ENCODE peak calls at places on chromosomes 4 and X, in six cellular contexts. B, J, K, V, D and N are unnamed samples.

GRCh38 chr4:15352508-15352907 is 75.3 kb upstream of the C1QTNF7 start:
- DNase-seq in B (no peak), J (no peak), K (no peak), V (no peak), D (no peak), N (no peak)

GRCh38 chr4:7928711-7929505 is 10.8 kb downstream of the AFAP1 start:
- DNase-seq in B (no peak), J (no peak), K (no peak), V (no peak), D (peak), N (no peak)

GRCh38 chr4:153034681-153035080 is 98.6 kb downstream of the FHDC1 start:
- DNase-seq in B (no peak), J (no peak), K (no peak), V (no peak), D (no peak), N (no peak)

GRCh38 chr4:147285751-147286150 is 195.1 kb upstream of the EDNRA start:
- DNase-seq in B (peak), J (no peak), K (no peak), V (no peak), D (peak), N (no peak)

GRCh38 chr4:129064717-129065116 is 28.6 kb downstream of the SCLT1 start:
- DNase-seq in B (peak), J (no peak), K (no peak), V (no peak), D (peak), N (peak)

GRCh38 chrX:38882894-38883620 is 81.8 kb downstream of the MID1IP1 start:
- DNase-seq in B (peak), J (no peak), K (no peak), V (no peak), D (peak), N (peak)

GRCh38 chrX:140274761-140275525 is 229.9 kb downstream of the SOX3 start:
- DNase-seq in B (peak), J (no peak), K (no peak), V (no peak), D (peak), N (no peak)

GRCh38 chr4:48139688-48140087 is 5.6 kb upstream of the TXK start:
- DNase-seq in B (no peak), J (no peak), K (no peak), V (no peak), D (peak), N (no peak)

GRCh38 chrX:19017271-19017670 is 33.4 kb upstream of the PHKA2 start:
- DNase-seq in B (peak), J (no peak), K (no peak), V (no peak), D (peak), N (no peak)

GRCh38 chrX:54747713-54748393 is 50.2 kb downstream of the ITIH6 start:
- DNase-seq in B (no peak), J (no peak), K (no peak), V (no peak), D (no peak), N (no peak)

GRCh38 chrX:16552546-16552945 is 97.4 kb upstream of the S100G start:
- DNase-seq in B (peak), J (no peak), K (no peak), V (no peak), D (peak), N (no peak)